ENCODE peak calls at places on chromosomes 16 and 17, in ten cellular contexts. One of them, this sample, is unnamed.

GRCh38 chr16:57923418-57923817 is 47.5 kb downstream of the CNGB1 start:
- DNase-seq in choroid plexus epithelial cell: no peak
- DNase-seq in Peyer's patch: no peak
- DNase-seq in HL-60: no peak
- DNase-seq in GM12878: no peak
- DNase-seq in transverse colon: no peak
- DNase-seq in adrenal gland: no peak
- DNase-seq in stomach: no peak
- DNase-seq in BE2C: no peak
- DNase-seq in AG10803: no peak
- DNase-seq in this sample: no peak

GRCh38 chr16:67423634-67424575 is 7.0 kb upstream of the HSD11B2 start:
- DNase-seq in BE2C: no peak
- DNase-seq in HL-60: peak; percentile 26
- DNase-seq in Peyer's patch: no peak
- DNase-seq in stomach: no peak
- DNase-seq in transverse colon: no peak
- DNase-seq in adrenal gland: no peak
- DNase-seq in AG10803: no peak
- DNase-seq in GM12878: no peak
- DNase-seq in choroid plexus epithelial cell: no peak
- DNase-seq in this sample: no peak

GRCh38 chr16:49024896-49025295 is 256.7 kb downstream of the CBLN1 start:
- DNase-seq in Peyer's patch: no peak
- DNase-seq in GM12878: no peak
- DNase-seq in choroid plexus epithelial cell: no peak
- DNase-seq in stomach: no peak
- DNase-seq in adrenal gland: no peak
- DNase-seq in AG10803: no peak
- DNase-seq in BE2C: no peak
- DNase-seq in transverse colon: no peak
- DNase-seq in HL-60: no peak
- DNase-seq in this sample: no peak

GRCh38 chr16:46839986-46840443 is 9.0 kb upstream of the C16orf87 start:
- DNase-seq in choroid plexus epithelial cell: no peak
- DNase-seq in transverse colon: no peak
- DNase-seq in GM12878: no peak
- DNase-seq in Peyer's patch: no peak
- DNase-seq in HL-60: no peak
- DNase-seq in BE2C: no peak
- DNase-seq in adrenal gland: no peak
- DNase-seq in AG10803: no peak
- DNase-seq in stomach: no peak
- DNase-seq in this sample: no peak

GRCh38 chr16:58019866-58020538 is 5.6 kb upstream of the MMP15 start:
- DNase-seq in HL-60: no peak
- DNase-seq in choroid plexus epithelial cell: no peak
- DNase-seq in GM12878: no peak
- DNase-seq in transverse colon: no peak
- DNase-seq in Peyer's patch: no peak
- DNase-seq in BE2C: no peak
- DNase-seq in adrenal gland: no peak
- DNase-seq in AG10803: no peak
- DNase-seq in stomach: no peak
- DNase-seq in this sample: no peak

GRCh38 chr16:3131755-3132377 is 3.0 kb upstream of the ZNF213 start:
- DNase-seq in Peyer's patch: peak; percentile 72
- DNase-seq in GM12878: no peak
- DNase-seq in choroid plexus epithelial cell: peak; percentile 58
- DNase-seq in BE2C: peak; percentile 73
- DNase-seq in adrenal gland: peak; percentile 59
- DNase-seq in HL-60: peak; percentile 64
- DNase-seq in stomach: peak; percentile 48
- DNase-seq in AG10803: no peak
- DNase-seq in transverse colon: peak; percentile 55
- DNase-seq in this sample: peak; percentile 68

GRCh38 chr16:19507882-19508281 is 14.0 kb downstream of the GDE1 start:
- DNase-seq in choroid plexus epithelial cell: no peak
- DNase-seq in HL-60: no peak
- DNase-seq in AG10803: no peak
- DNase-seq in adrenal gland: no peak
- DNase-seq in transverse colon: no peak
- DNase-seq in Peyer's patch: no peak
- DNase-seq in BE2C: no peak
- DNase-seq in GM12878: no peak
- DNase-seq in stomach: no peak
- DNase-seq in this sample: no peak

GRCh38 chr16:28548306-28548802 is 5.4 kb upstream of the SGF29 start:
- DNase-seq in choroid plexus epithelial cell: no peak
- DNase-seq in BE2C: no peak
- DNase-seq in AG10803: no peak
- DNase-seq in transverse colon: no peak
- DNase-seq in Peyer's patch: no peak
- DNase-seq in GM12878: no peak
- DNase-seq in stomach: no peak
- DNase-seq in HL-60: no peak
- DNase-seq in adrenal gland: no peak
- DNase-seq in this sample: no peak

GRCh38 chr16:85642762-85643281 is 29.7 kb downstream of the GSE1 start:
- DNase-seq in HL-60: no peak
- DNase-seq in AG10803: no peak
- DNase-seq in stomach: no peak
- DNase-seq in adrenal gland: no peak
- DNase-seq in Peyer's patch: no peak
- DNase-seq in transverse colon: no peak
- DNase-seq in choroid plexus epithelial cell: no peak
- DNase-seq in GM12878: no peak
- DNase-seq in BE2C: no peak
- DNase-seq in this sample: no peak

GRCh38 chr17:67435122-67435521 is 58.0 kb downstream of the PITPNC1 start:
- DNase-seq in Peyer's patch: peak; percentile 81
- DNase-seq in GM12878: no peak
- DNase-seq in adrenal gland: no peak
- DNase-seq in HL-60: peak; percentile 88
- DNase-seq in stomach: peak; percentile 34
- DNase-seq in choroid plexus epithelial cell: peak; percentile 41
- DNase-seq in AG10803: peak; percentile 21
- DNase-seq in transverse colon: peak; percentile 40
- DNase-seq in BE2C: no peak
- DNase-seq in this sample: no peak

GRCh38 chr16:49531425-49531824 is 157.8 kb downstream of the C16orf78 start:
- DNase-seq in Peyer's patch: no peak
- DNase-seq in AG10803: no peak
- DNase-seq in adrenal gland: no peak
- DNase-seq in stomach: no peak
- DNase-seq in BE2C: no peak
- DNase-seq in GM12878: no peak
- DNase-seq in HL-60: no peak
- DNase-seq in transverse colon: no peak
- DNase-seq in choroid plexus epithelial cell: no peak
- DNase-seq in this sample: no peak

GRCh38 chr17:7951143-7951792 is 19.3 kb downstream of the CNTROB start:
- DNase-seq in choroid plexus epithelial cell: no peak
- DNase-seq in transverse colon: no peak
- DNase-seq in GM12878: peak; percentile 45
- DNase-seq in stomach: no peak
- DNase-seq in Peyer's patch: peak; percentile 43
- DNase-seq in HL-60: no peak
- DNase-seq in adrenal gland: no peak
- DNase-seq in BE2C: no peak
- DNase-seq in AG10803: no peak
- DNase-seq in this sample: no peak

GRCh38 chr17:43360739-43361498 is 37.9 kb upstream of the ARL4D start:
- DNase-seq in AG10803: peak; percentile 100
- DNase-seq in choroid plexus epithelial cell: peak; percentile 100
- DNase-seq in Peyer's patch: peak; percentile 97
- DNase-seq in BE2C: peak; percentile 94
- DNase-seq in HL-60: peak; percentile 97
- DNase-seq in transverse colon: peak; percentile 96
- DNase-seq in GM12878: peak; percentile 100
- DNase-seq in adrenal gland: peak; percentile 97
- DNase-seq in stomach: peak; percentile 94
- DNase-seq in this sample: peak; percentile 100
- TF ChIP-seq CTCF in AG10803: no peak
- TF ChIP-seq CTCF in choroid plexus epithelial cell: no peak
- TF ChIP-seq CTCF in Peyer's patch: no peak
- TF ChIP-seq CTCF in BE2C: no peak
- TF ChIP-seq CTCF in HL-60: no peak
- TF ChIP-seq CTCF in transverse colon: peak; percentile 32
- TF ChIP-seq CTCF in GM12878: peak; percentile 2
- TF ChIP-seq CTCF in adrenal gland: no peak
- TF ChIP-seq CTCF in stomach: no peak
- TF ChIP-seq CTCF in this sample: no peak

GRCh38 chr17:57182621-57183020 is 73.7 kb upstream of the MSI2 start:
- DNase-seq in BE2C: no peak
- DNase-seq in stomach: no peak
- DNase-seq in AG10803: no peak
- DNase-seq in HL-60: no peak
- DNase-seq in transverse colon: no peak
- DNase-seq in GM12878: no peak
- DNase-seq in adrenal gland: no peak
- DNase-seq in choroid plexus epithelial cell: no peak
- DNase-seq in Peyer's patch: no peak
- DNase-seq in this sample: no peak

GRCh38 chr17:57187391-57187790 is 68.9 kb upstream of the MSI2 start:
- DNase-seq in HL-60: no peak
- DNase-seq in AG10803: no peak
- DNase-seq in transverse colon: no peak
- DNase-seq in stomach: no peak
- DNase-seq in BE2C: no peak
- DNase-seq in GM12878: no peak
- DNase-seq in adrenal gland: no peak
- DNase-seq in choroid plexus epithelial cell: no peak
- DNase-seq in Peyer's patch: no peak
- DNase-seq in this sample: no peak

DNA sequence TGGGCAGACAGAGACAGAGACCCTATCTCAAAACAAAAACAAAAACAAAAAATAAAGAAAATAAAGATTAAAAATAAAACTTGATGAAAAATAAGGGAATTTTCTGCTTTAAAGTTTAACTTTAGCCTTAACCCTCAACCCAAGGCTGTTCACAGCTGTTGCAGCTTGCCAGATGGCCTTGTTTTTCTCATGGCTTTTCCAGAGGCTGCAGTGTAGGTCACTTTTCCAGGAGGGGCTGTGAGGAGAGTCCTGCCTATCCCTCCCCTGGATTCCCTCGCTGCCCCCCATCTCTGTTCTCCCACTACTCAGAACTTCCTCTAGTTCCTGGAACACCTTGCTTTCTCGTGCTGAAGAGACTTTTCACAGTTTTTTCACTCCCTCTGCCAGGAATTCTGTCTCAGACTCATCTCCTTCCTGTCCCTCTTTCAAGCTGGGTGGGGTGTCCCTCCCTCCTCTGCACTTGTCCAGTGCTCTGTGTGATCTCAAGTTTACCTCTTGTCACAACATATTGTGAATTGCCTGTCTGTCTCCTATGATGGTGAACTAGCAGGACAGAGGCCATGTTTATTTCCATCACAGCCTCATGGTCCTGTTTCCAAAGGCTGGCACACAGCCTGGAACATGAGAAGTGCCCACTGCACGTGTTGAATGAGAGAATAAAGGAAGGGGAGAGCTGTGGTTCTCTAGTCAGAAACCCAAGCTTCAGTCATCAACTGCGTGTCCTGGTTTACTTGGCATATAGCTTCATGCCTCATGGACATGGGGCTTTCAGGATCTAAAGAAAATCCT is 69.9 kb upstream of the MSI2 start:
- DNase-seq in HL-60: no peak
- DNase-seq in AG10803: no peak
- DNase-seq in stomach: no peak
- DNase-seq in transverse colon: no peak
- DNase-seq in BE2C: no peak
- DNase-seq in Peyer's patch: no peak
- DNase-seq in GM12878: no peak
- DNase-seq in adrenal gland: no peak
- DNase-seq in choroid plexus epithelial cell: no peak
- DNase-seq in this sample: no peak
- H3K4me3 ChIP-seq in HL-60: no peak overlapping the region
- H3K4me3 ChIP-seq in AG10803: no peak overlapping the region
- H3K4me3 ChIP-seq in stomach: no peak overlapping the region
- H3K4me3 ChIP-seq in transverse colon: no peak overlapping the region
- H3K4me3 ChIP-seq in BE2C: no peak overlapping the region
- H3K4me3 ChIP-seq in Peyer's patch: no peak overlapping the region
- H3K4me3 ChIP-seq in GM12878: no peak overlapping the region
- H3K4me3 ChIP-seq in adrenal gland: no peak overlapping the region
- H3K4me3 ChIP-seq in choroid plexus epithelial cell: no peak overlapping the region
- H3K4me3 ChIP-seq in this sample: no peak overlapping the region

GRCh38 chr16:75701361-75701760 is at the start of gene DUXB:
- DNase-seq in GM12878: no peak
- DNase-seq in adrenal gland: no peak
- DNase-seq in transverse colon: no peak
- DNase-seq in Peyer's patch: no peak
- DNase-seq in HL-60: no peak
- DNase-seq in stomach: no peak
- DNase-seq in choroid plexus epithelial cell: no peak
- DNase-seq in AG10803: no peak
- DNase-seq in BE2C: no peak
- DNase-seq in this sample: no peak

GRCh38 chr16:75697571-75697970 is 3.7 kb downstream of the DUXB start:
- DNase-seq in adrenal gland: no peak
- DNase-seq in transverse colon: no peak
- DNase-seq in Peyer's patch: no peak
- DNase-seq in GM12878: no peak
- DNase-seq in choroid plexus epithelial cell: no peak
- DNase-seq in HL-60: no peak
- DNase-seq in stomach: no peak
- DNase-seq in BE2C: no peak
- DNase-seq in AG10803: no peak
- DNase-seq in this sample: no peak

DNA sequence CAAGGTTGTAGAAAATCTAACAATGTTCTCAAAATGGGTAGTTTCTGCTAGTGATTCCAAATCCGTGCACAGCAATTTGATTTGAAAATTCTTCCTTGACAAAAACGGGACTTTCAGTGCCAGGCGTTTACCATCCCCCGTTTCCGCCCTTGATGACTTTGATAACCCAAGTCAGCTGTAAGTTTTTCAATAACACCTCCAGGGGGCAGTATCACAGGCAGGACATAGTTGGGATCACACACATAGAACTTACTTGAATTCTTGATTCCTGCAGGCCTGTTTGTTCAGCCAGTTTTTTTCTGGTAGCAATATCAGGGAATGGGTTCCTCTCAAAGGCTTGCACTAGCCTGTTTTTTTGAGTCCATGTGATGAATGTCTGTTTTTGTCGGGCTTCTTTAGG is 5.6 kb downstream of the DUXB start:
- DNase-seq in stomach: no peak
- DNase-seq in HL-60: no peak
- DNase-seq in BE2C: no peak
- DNase-seq in adrenal gland: no peak
- DNase-seq in GM12878: no peak
- DNase-seq in transverse colon: no peak
- DNase-seq in choroid plexus epithelial cell: no peak
- DNase-seq in Peyer's patch: no peak
- DNase-seq in AG10803: no peak
- DNase-seq in this sample: no peak
- TF ChIP-seq CTCF in stomach: no peak
- TF ChIP-seq CTCF in HL-60: no peak
- TF ChIP-seq CTCF in BE2C: peak; percentile 46
- TF ChIP-seq CTCF in adrenal gland: no peak
- TF ChIP-seq CTCF in GM12878: peak; percentile 33
- TF ChIP-seq CTCF in transverse colon: no peak
- TF ChIP-seq CTCF in choroid plexus epithelial cell: no peak
- TF ChIP-seq CTCF in Peyer's patch: peak; percentile 8
- TF ChIP-seq CTCF in AG10803: peak; percentile 6
- TF ChIP-seq CTCF in this sample: no peak

GRCh38 chr16:89602273-89602951 is 11.0 kb upstream of the DPEP1 start:
- DNase-seq in stomach: no peak
- DNase-seq in transverse colon: no peak
- DNase-seq in GM12878: no peak
- DNase-seq in BE2C: peak; percentile 78
- DNase-seq in Peyer's patch: no peak
- DNase-seq in choroid plexus epithelial cell: peak; percentile 90
- DNase-seq in HL-60: peak; percentile 8
- DNase-seq in adrenal gland: no peak
- DNase-seq in AG10803: peak; percentile 67
- DNase-seq in this sample: peak; percentile 91
- H3K4me3 ChIP-seq in stomach: no peak overlapping the region
- H3K4me3 ChIP-seq in transverse colon: no peak overlapping the region
- H3K4me3 ChIP-seq in GM12878: no peak overlapping the region
- H3K4me3 ChIP-seq in BE2C: peak overlapping the region; percentile 32
- H3K4me3 ChIP-seq in Peyer's patch: no peak overlapping the region
- H3K4me3 ChIP-seq in choroid plexus epithelial cell: no peak overlapping the region
- H3K4me3 ChIP-seq in HL-60: no peak overlapping the region
- H3K4me3 ChIP-seq in adrenal gland: no peak overlapping the region
- H3K4me3 ChIP-seq in AG10803: peak overlapping the region; percentile 24
- H3K4me3 ChIP-seq in this sample: no peak overlapping the region

This sample was measured in foreskin fibroblast.